ENCODE peak calls at places on chromosomes 2 and 18, in five cellular contexts. A is CD4-positive, CD25-positive, alpha-beta regulatory T cell; E is activated naive CD4-positive, alpha-beta T cell treated with anti-CD3 and anti-CD28 coated beads, Interleukin-2, amount 50 U/mL, for 16 hours; O is C1 segment of cervical spinal cord; J is kidney. X is an unnamed sample.

GRCh38 chr18:24112874-24113615 is 25.8 kb upstream of the CABYR start:
- DNase-seq in A (no peak), E (no peak), O (no peak), J (no peak), X (no peak)

GRCh38 chr2:60470340-60470739 is 83.1 kb downstream of the BCL11A start:
- DNase-seq in A (no peak), E (no peak), O (no peak), J (no peak), X (no peak)

GRCh38 chr18:51273435-51273834 is 76.0 kb upstream of the MEX3C start:
- DNase-seq in A (no peak), E (no peak), O (no peak), J (no peak), X (no peak)

GRCh38 chr2:213232649-213233437 is 51.4 kb upstream of the SPAG16 start:
- DNase-seq in A (peak), E (no peak), O (no peak), J (no peak), X (peak)

GRCh38 chr18:37419272-37419671 is 146.3 kb downstream of the CELF4 start:
- DNase-seq in A (no peak), E (no peak), O (no peak), J (no peak), X (no peak)

GRCh38 chr2:29010946-29011649 is 30.0 kb downstream of the TOGARAM2 start:
- DNase-seq in A (peak), E (peak), O (no peak), J (peak), X (peak)

GRCh38 chr2:20593072-20594034 is 57.5 kb downstream of the HS1BP3 start:
- DNase-seq in A (no peak), E (no peak), O (no peak), J (peak), X (no peak)

GRCh38 chr18:23924813-23925212 is 89.7 kb upstream of the TTC39C start:
- DNase-seq in A (no peak), E (no peak), O (no peak), J (no peak), X (no peak)

GRCh38 chr2:10124538-10125045 is 2.1 kb downstream of the RRM2 start:
- DNase-seq in A (peak), E (peak), O (peak), J (no peak), X (peak)

GRCh38 chr2:226295123-226295522 is 504.5 kb downstream of the IRS1 start:
- DNase-seq in A (no peak), E (no peak), O (no peak), J (no peak), X (no peak)

GRCh38 chr2:158464426-158465281 is 7.9 kb downstream of the PKP4 start:
- DNase-seq in A (peak), E (no peak), O (no peak), J (no peak), X (peak)

GRCh38 chr2:3169106-3169870 is 208.3 kb downstream of the EIPR1 start:
- DNase-seq in A (no peak), E (no peak), O (no peak), J (no peak), X (no peak)

GRCh38 chr2:217844696-217845095 is 158.1 kb downstream of the TNS1 start:
- DNase-seq in A (no peak), E (no peak), O (no peak), J (no peak), X (no peak)